ENCODE peak calls at places on chromosomes 6 and 20, in nine cellular contexts. One of them, this sample, is unnamed. For H3K4me1, the result is how much of the 10 kb centered on the place peaks cover.

GRCh38 chr6:142523485-142523884 is 221.7 kb downstream of the ADGRG6 start:
- DNase-seq in pancreas: no peak
- DNase-seq in vagina: no peak
- DNase-seq in left lung: no peak
- DNase-seq in SK-N-SH: no peak
- DNase-seq in fibroblast of lung: peak
- DNase-seq in heart right ventricle: no peak
- DNase-seq in CD4-positive, alpha-beta memory T cell: no peak
- DNase-seq in right lobe of liver: no peak
- DNase-seq in this sample: no peak

GRCh38 chr6:158684745-158685355 is 35.0 kb downstream of the SYTL3 start:
- DNase-seq in pancreas: no peak
- DNase-seq in vagina: peak
- DNase-seq in left lung: no peak
- DNase-seq in SK-N-SH: no peak
- DNase-seq in fibroblast of lung: no peak
- DNase-seq in heart right ventricle: no peak
- DNase-seq in CD4-positive, alpha-beta memory T cell: no peak
- DNase-seq in right lobe of liver: peak
- DNase-seq in this sample: no peak

GRCh38 chr6:1705630-1706029 is 95.9 kb downstream of the FOXC1 start:
- DNase-seq in pancreas: no peak
- DNase-seq in vagina: no peak
- DNase-seq in left lung: no peak
- DNase-seq in SK-N-SH: no peak
- DNase-seq in fibroblast of lung: no peak
- DNase-seq in heart right ventricle: no peak
- DNase-seq in CD4-positive, alpha-beta memory T cell: no peak
- DNase-seq in right lobe of liver: no peak
- DNase-seq in this sample: no peak

GRCh38 chr20:46894971-46895905 is 595 bp downstream of the EYA2 start:
- DNase-seq in pancreas: no peak
- DNase-seq in vagina: no peak
- DNase-seq in left lung: no peak
- DNase-seq in SK-N-SH: no peak
- DNase-seq in fibroblast of lung: peak
- DNase-seq in heart right ventricle: peak
- DNase-seq in CD4-positive, alpha-beta memory T cell: no peak
- DNase-seq in right lobe of liver: peak
- DNase-seq in this sample: no peak

GRCh38 chr6:132058975-132059374 is 107.8 kb upstream of the CCN2 start:
- DNase-seq in pancreas: no peak
- DNase-seq in vagina: no peak
- DNase-seq in left lung: no peak
- DNase-seq in SK-N-SH: no peak
- DNase-seq in fibroblast of lung: no peak
- DNase-seq in heart right ventricle: no peak
- DNase-seq in CD4-positive, alpha-beta memory T cell: no peak
- DNase-seq in right lobe of liver: no peak
- DNase-seq in this sample: no peak

GRCh38 chr6:98835149-98836024 is 1.0 kb downstream of the POU3F2 start:
- DNase-seq in pancreas: no peak
- DNase-seq in vagina: no peak
- DNase-seq in left lung: no peak
- DNase-seq in SK-N-SH: peak
- DNase-seq in fibroblast of lung: peak
- DNase-seq in heart right ventricle: peak
- DNase-seq in CD4-positive, alpha-beta memory T cell: no peak
- DNase-seq in right lobe of liver: no peak
- DNase-seq in this sample: no peak

GRCh38 chr20:62953167-62953838 is 794 bp downstream of the SLC17A9 start:
- DNase-seq in pancreas: no peak
- DNase-seq in vagina: no peak
- DNase-seq in left lung: no peak
- DNase-seq in SK-N-SH: no peak
- DNase-seq in fibroblast of lung: no peak
- DNase-seq in heart right ventricle: no peak
- DNase-seq in CD4-positive, alpha-beta memory T cell: no peak
- DNase-seq in right lobe of liver: peak
- DNase-seq in this sample: no peak

GRCh38 chr6:146526192-146526591 is 17.4 kb upstream of the RAB32 start:
- DNase-seq in pancreas: no peak
- DNase-seq in vagina: no peak
- DNase-seq in left lung: no peak
- DNase-seq in SK-N-SH: no peak
- DNase-seq in fibroblast of lung: peak
- DNase-seq in heart right ventricle: no peak
- DNase-seq in CD4-positive, alpha-beta memory T cell: no peak
- DNase-seq in right lobe of liver: no peak
- DNase-seq in this sample: no peak

GRCh38 chr6:139981810-139982550 is 607.5 kb upstream of the CITED2 start:
- DNase-seq in pancreas: no peak
- DNase-seq in vagina: no peak
- DNase-seq in left lung: no peak
- DNase-seq in SK-N-SH: no peak
- DNase-seq in fibroblast of lung: peak
- DNase-seq in heart right ventricle: no peak
- DNase-seq in CD4-positive, alpha-beta memory T cell: no peak
- DNase-seq in right lobe of liver: no peak
- DNase-seq in this sample: no peak

GRCh38 chr6:139984317-139984716 is 609.9 kb upstream of the CITED2 start:
- DNase-seq in pancreas: no peak
- DNase-seq in vagina: no peak
- DNase-seq in left lung: no peak
- DNase-seq in SK-N-SH: no peak
- DNase-seq in fibroblast of lung: no peak
- DNase-seq in heart right ventricle: no peak
- DNase-seq in CD4-positive, alpha-beta memory T cell: no peak
- DNase-seq in right lobe of liver: no peak
- DNase-seq in this sample: no peak

GRCh38 chr6:139981066-139981624 is 606.7 kb upstream of the CITED2 start:
- DNase-seq in pancreas: no peak
- DNase-seq in vagina: no peak
- DNase-seq in left lung: no peak
- DNase-seq in SK-N-SH: no peak
- DNase-seq in fibroblast of lung: peak
- DNase-seq in heart right ventricle: no peak
- DNase-seq in CD4-positive, alpha-beta memory T cell: no peak
- DNase-seq in right lobe of liver: no peak
- DNase-seq in this sample: no peak

GRCh38 chr6:139983555-139984276 is 609.3 kb upstream of the CITED2 start:
- DNase-seq in pancreas: no peak
- DNase-seq in vagina: no peak
- DNase-seq in left lung: no peak
- DNase-seq in SK-N-SH: no peak
- DNase-seq in fibroblast of lung: peak
- DNase-seq in heart right ventricle: no peak
- DNase-seq in CD4-positive, alpha-beta memory T cell: no peak
- DNase-seq in right lobe of liver: no peak
- DNase-seq in this sample: no peak

DNA sequence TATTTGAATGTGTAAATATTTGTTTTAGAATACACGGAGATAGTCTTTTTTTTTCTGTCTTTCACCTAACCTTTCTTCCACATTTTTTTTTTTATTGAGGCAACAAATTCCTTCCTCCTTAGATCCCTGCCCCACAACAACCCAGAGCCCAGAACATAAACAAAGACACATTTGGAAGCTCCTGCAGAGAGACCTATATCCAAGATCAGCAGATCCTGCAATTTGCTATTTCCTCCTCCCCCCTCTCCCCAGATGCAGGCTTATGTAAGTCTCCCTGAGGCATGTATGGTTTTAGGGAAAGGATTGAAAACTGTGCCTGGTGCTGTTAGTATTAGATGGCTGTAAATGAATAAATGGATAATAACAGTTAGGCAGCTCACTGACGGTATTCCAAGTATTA is 608.2 kb upstream of the CITED2 start:
- DNase-seq in pancreas: no peak
- DNase-seq in vagina: no peak
- DNase-seq in left lung: no peak
- DNase-seq in SK-N-SH: peak
- DNase-seq in fibroblast of lung: peak
- DNase-seq in heart right ventricle: no peak
- DNase-seq in CD4-positive, alpha-beta memory T cell: no peak
- DNase-seq in right lobe of liver: no peak
- DNase-seq in this sample: no peak
- H3K4me1 ChIP-seq in pancreas: under half
- H3K4me1 ChIP-seq in vagina: under half
- H3K4me1 ChIP-seq in left lung: under half
- H3K4me1 ChIP-seq in SK-N-SH: under half
- H3K4me1 ChIP-seq in fibroblast of lung: under half
- H3K4me1 ChIP-seq in heart right ventricle: half or more
- H3K4me1 ChIP-seq in CD4-positive, alpha-beta memory T cell: under half
- H3K4me1 ChIP-seq in right lobe of liver: under half
- H3K4me1 ChIP-seq in this sample: under half

DNA sequence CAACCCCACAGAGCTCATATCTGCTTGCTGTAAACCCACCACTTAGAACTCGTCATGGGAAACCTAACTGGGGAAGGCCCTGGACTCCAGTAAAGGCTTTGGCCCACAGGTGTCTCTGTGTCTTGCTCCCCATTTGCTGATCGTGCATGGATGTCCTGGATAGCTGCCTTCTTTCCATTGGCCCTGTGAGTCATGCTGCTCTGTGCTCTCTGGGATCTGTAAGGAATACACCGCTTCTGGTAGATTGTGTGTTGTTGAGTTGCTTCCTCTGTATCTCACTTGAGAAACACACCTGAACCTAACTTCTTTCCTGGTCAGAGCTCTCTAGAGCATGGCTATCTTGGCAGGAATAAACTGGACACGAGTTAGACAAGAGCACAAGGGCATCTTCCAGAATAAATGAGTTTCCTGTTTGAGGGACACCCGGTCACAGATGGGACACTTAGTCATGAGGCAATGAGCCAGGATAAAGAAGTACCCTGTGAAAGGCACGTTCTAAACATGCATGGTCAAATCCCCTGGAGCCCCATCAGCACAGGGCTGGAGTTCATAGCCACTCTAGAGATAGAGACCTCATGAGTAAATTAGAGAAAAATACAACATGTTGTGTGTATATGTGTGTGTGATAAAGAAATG is 99.6 kb upstream of the TMEM170B start:
- DNase-seq in pancreas: no peak
- DNase-seq in vagina: no peak
- DNase-seq in left lung: no peak
- DNase-seq in SK-N-SH: no peak
- DNase-seq in fibroblast of lung: peak
- DNase-seq in heart right ventricle: no peak
- DNase-seq in CD4-positive, alpha-beta memory T cell: no peak
- DNase-seq in right lobe of liver: no peak
- DNase-seq in this sample: no peak
- H3K4me1 ChIP-seq in pancreas: under half
- H3K4me1 ChIP-seq in vagina: under half
- H3K4me1 ChIP-seq in left lung: under half
- H3K4me1 ChIP-seq in SK-N-SH: under half
- H3K4me1 ChIP-seq in fibroblast of lung: under half
- H3K4me1 ChIP-seq in heart right ventricle: under half
- H3K4me1 ChIP-seq in CD4-positive, alpha-beta memory T cell: under half
- H3K4me1 ChIP-seq in right lobe of liver: under half
- H3K4me1 ChIP-seq in this sample: under half

DNA sequence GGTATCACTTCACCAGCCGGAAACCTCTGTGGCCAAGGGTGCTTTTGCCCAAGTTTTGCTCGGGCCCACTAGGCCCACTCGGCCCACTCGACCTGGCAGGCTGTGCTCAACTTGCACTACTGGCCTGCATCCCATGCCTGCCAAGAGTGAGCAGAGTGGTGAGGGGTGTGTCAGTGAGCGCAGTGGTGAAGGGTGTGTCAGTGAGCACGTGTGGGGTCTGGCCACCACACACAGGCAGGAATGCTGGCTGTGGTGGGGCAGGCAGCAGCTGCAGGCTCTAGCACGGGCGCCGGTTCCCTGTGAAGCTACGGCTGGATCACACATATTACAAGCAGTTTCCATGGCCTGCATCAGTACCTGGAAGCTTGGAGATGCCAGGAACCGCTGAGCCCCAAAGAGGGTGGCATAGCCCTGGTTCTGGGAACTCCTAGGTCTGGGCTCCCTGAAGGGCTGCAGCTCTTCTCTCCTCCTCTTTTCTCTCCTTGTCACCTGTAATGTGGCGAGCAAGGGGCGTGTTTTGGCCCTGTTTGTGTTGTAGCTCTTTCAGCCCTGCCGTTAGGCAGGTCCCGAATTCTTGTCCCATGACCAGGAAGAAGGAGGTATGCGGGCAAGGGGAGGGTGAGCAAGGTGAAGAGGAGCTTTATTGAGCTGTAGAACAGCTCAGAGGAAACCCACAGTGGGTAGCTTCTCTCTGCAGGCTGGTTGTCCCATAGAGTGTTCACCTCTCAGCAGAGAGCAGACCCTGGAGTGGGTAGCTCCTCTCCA is 51.0 kb upstream of the CLDN20 start:
- DNase-seq in pancreas: no peak
- DNase-seq in vagina: no peak
- DNase-seq in left lung: no peak
- DNase-seq in SK-N-SH: no peak
- DNase-seq in fibroblast of lung: peak
- DNase-seq in heart right ventricle: no peak
- DNase-seq in CD4-positive, alpha-beta memory T cell: no peak
- DNase-seq in right lobe of liver: no peak
- DNase-seq in this sample: no peak
- H3K4me1 ChIP-seq in pancreas: under half
- H3K4me1 ChIP-seq in vagina: under half
- H3K4me1 ChIP-seq in left lung: under half
- H3K4me1 ChIP-seq in SK-N-SH: under half
- H3K4me1 ChIP-seq in fibroblast of lung: under half
- H3K4me1 ChIP-seq in heart right ventricle: under half
- H3K4me1 ChIP-seq in CD4-positive, alpha-beta memory T cell: under half
- H3K4me1 ChIP-seq in right lobe of liver: under half
- H3K4me1 ChIP-seq in this sample: under half

GRCh38 chr6:44667668-44668390 is 280.3 kb downstream of the CDC5L start:
- DNase-seq in pancreas: no peak
- DNase-seq in vagina: no peak
- DNase-seq in left lung: no peak
- DNase-seq in SK-N-SH: no peak
- DNase-seq in fibroblast of lung: no peak
- DNase-seq in heart right ventricle: no peak
- DNase-seq in CD4-positive, alpha-beta memory T cell: no peak
- DNase-seq in right lobe of liver: peak
- DNase-seq in this sample: no peak

GRCh38 chr6:44668391-44668930 is 281.0 kb downstream of the CDC5L start:
- DNase-seq in pancreas: no peak
- DNase-seq in vagina: no peak
- DNase-seq in left lung: no peak
- DNase-seq in SK-N-SH: no peak
- DNase-seq in fibroblast of lung: no peak
- DNase-seq in heart right ventricle: no peak
- DNase-seq in CD4-positive, alpha-beta memory T cell: no peak
- DNase-seq in right lobe of liver: peak
- DNase-seq in this sample: no peak

GRCh38 chr6:44666324-44666723 is 278.8 kb downstream of the CDC5L start:
- DNase-seq in pancreas: no peak
- DNase-seq in vagina: no peak
- DNase-seq in left lung: no peak
- DNase-seq in SK-N-SH: no peak
- DNase-seq in fibroblast of lung: no peak
- DNase-seq in heart right ventricle: no peak
- DNase-seq in CD4-positive, alpha-beta memory T cell: no peak
- DNase-seq in right lobe of liver: peak
- DNase-seq in this sample: no peak

GRCh38 chr6:44665683-44666082 is 278.2 kb downstream of the CDC5L start:
- DNase-seq in pancreas: no peak
- DNase-seq in vagina: no peak
- DNase-seq in left lung: no peak
- DNase-seq in SK-N-SH: no peak
- DNase-seq in fibroblast of lung: no peak
- DNase-seq in heart right ventricle: no peak
- DNase-seq in CD4-positive, alpha-beta memory T cell: no peak
- DNase-seq in right lobe of liver: peak
- DNase-seq in this sample: no peak

DNA sequence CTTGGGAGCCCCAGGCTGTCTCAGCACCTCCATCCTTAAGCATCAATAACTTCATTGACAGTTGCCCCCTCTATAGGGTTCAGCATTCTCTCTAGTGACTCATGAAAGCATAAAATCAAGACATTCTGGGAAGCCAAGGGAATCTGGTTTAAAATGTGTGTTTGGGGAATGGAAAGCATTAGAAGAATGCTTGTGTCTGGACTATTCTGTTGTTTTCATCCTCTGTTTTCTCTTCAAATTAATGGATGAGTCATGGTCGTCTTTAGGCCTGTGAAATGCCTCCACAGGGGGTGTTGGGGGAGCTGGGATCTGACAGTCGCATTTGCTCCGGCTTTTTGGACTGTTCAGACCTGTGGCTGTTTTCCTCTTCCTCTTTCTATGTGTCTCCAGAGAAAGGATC is 279.7 kb downstream of the CDC5L start:
- DNase-seq in pancreas: no peak
- DNase-seq in vagina: no peak
- DNase-seq in left lung: no peak
- DNase-seq in SK-N-SH: no peak
- DNase-seq in fibroblast of lung: peak
- DNase-seq in heart right ventricle: no peak
- DNase-seq in CD4-positive, alpha-beta memory T cell: no peak
- DNase-seq in right lobe of liver: no peak
- DNase-seq in this sample: no peak
- H3K4me1 ChIP-seq in pancreas: under half
- H3K4me1 ChIP-seq in vagina: under half
- H3K4me1 ChIP-seq in left lung: under half
- H3K4me1 ChIP-seq in SK-N-SH: half or more
- H3K4me1 ChIP-seq in fibroblast of lung: under half
- H3K4me1 ChIP-seq in heart right ventricle: under half
- H3K4me1 ChIP-seq in CD4-positive, alpha-beta memory T cell: under half
- H3K4me1 ChIP-seq in right lobe of liver: under half
- H3K4me1 ChIP-seq in this sample: under half